ENCODE peak calls at places on chromosomes 4 and X, in eight cellular contexts. Q is mesenchymal stem cell, O is DND-41, C is colonic mucosa, T is GM23248, F is mammary epithelial cell, J is fibroblast of lung, M is astrocyte. G is an unnamed sample.

GRCh38 chr4:84967292-84967651 is 782 bp upstream of the WDFY3 start:
- DNase-seq in Q (peak; percentile 54), O (no peak), C (peak; percentile 28), T (peak; percentile 70), F (no peak), J (peak; percentile 53), M (peak; percentile 37), G (peak; percentile 70)

GRCh38 chrX:71217298-71217697 is 5.7 kb upstream of the GJB1 start:
- DNase-seq in Q (no peak), O (no peak), C (no peak), T (no peak), F (no peak), J (no peak), M (no peak), G (no peak)

GRCh38 chr4:133775881-133776280 is 425.7 kb downstream of the PABPC4L start:
- DNase-seq in Q (no peak), O (no peak), C (no peak), T (peak; percentile 42), F (peak; percentile 19), J (peak; percentile 28), M (peak; percentile 60), G (peak; percentile 24)

GRCh38 chr4:82614868-82615449 is 53.2 kb upstream of the TMEM150C start:
- DNase-seq in Q (no peak), O (no peak), C (no peak), T (peak; percentile 6), F (no peak), J (peak; percentile 9), M (no peak), G (no peak)

GRCh38 chr4:125666635-125667034 is 351.9 kb downstream of the FAT4 start:
- DNase-seq in Q (no peak), O (no peak), C (no peak), T (no peak), F (no peak), J (no peak), M (no peak), G (peak; percentile 15)

GRCh38 chr4:42953316-42953715 is 60.8 kb downstream of the GRXCR1 start:
- DNase-seq in Q (no peak), O (no peak), C (no peak), T (no peak), F (no peak), J (no peak), M (no peak), G (no peak)

GRCh38 chr4:3629665-3630064 is 97.4 kb upstream of the LRPAP1 start:
- DNase-seq in Q (no peak), O (no peak), C (no peak), T (no peak), F (no peak), J (no peak), M (no peak), G (no peak)

GRCh38 chr4:1763550-1764080 is 29.5 kb upstream of the FGFR3 start:
- DNase-seq in Q (peak; percentile 55), O (no peak), C (peak; percentile 39), T (peak; percentile 81), F (no peak), J (peak; percentile 51), M (no peak), G (peak; percentile 69)

GRCh38 chr4:161454860-161455259 is 708.9 kb downstream of the FSTL5 start:
- DNase-seq in Q (no peak), O (no peak), C (no peak), T (no peak), F (no peak), J (no peak), M (no peak), G (no peak)

GRCh38 chr4:71772592-71772991 is 11.3 kb downstream of the GC start:
- DNase-seq in Q (no peak), O (no peak), C (no peak), T (no peak), F (no peak), J (no peak), M (no peak), G (no peak)

GRCh38 chr4:113979157-113979972 is at the start of gene ARSJ:
- DNase-seq in Q (peak; percentile 92), O (no peak), C (peak; percentile 63), T (peak; percentile 91), F (peak; percentile 82), J (peak; percentile 81), M (peak; percentile 75), G (peak; percentile 87)

GRCh38 chrX:140141444-140142029 is 176.2 kb upstream of the CXorf66 start:
- DNase-seq in Q (peak; percentile 9), O (peak; percentile 17), C (peak; percentile 26), T (peak; percentile 41), F (peak; percentile 8), J (peak; percentile 28), M (no peak), G (peak; percentile 58)

GRCh38 chr4:109472343-109472761 is 38.7 kb downstream of the SEC24B start:
- DNase-seq in Q (peak; percentile 81), O (no peak), C (no peak), T (peak; percentile 78), F (peak; percentile 91), J (peak; percentile 70), M (peak; percentile 88), G (peak; percentile 47)

GRCh38 chr4:158458271-158458895 is 63.3 kb upstream of the RXFP1 start:
- DNase-seq in Q (no peak), O (no peak), C (no peak), T (no peak), F (peak; percentile 90), J (no peak), M (no peak), G (no peak)

GRCh38 chr4:151400343-151400742 is 8.6 kb upstream of the FHIP1A start:
- DNase-seq in Q (no peak), O (no peak), C (no peak), T (no peak), F (no peak), J (no peak), M (no peak), G (no peak)

GRCh38 chrX:80431502-80431832 is 11.2 kb downstream of the TENT5D start:
- DNase-seq in Q (no peak), O (no peak), C (no peak), T (no peak), F (no peak), J (no peak), M (no peak), G (no peak)

GRCh38 chr4:110527156-110527555 is 51.2 kb downstream of the ENPEP start:
- DNase-seq in Q (no peak), O (peak; percentile 90), C (no peak), T (no peak), F (no peak), J (no peak), M (no peak), G (no peak)

GRCh38 chrX:47482512-47483309 is at the start of gene ZNF41:
- DNase-seq in Q (peak; percentile 83), O (peak; percentile 78), C (peak; percentile 74), T (peak; percentile 85), F (peak; percentile 86), J (peak; percentile 77), M (peak; percentile 72), G (peak; percentile 84)

GRCh38 chr4:103934178-103934789 is 214.5 kb upstream of the TACR3 start:
- DNase-seq in Q (peak; percentile 47), O (peak; percentile 7), C (no peak), T (peak; percentile 59), F (peak; percentile 25), J (peak; percentile 55), M (peak; percentile 11), G (peak; percentile 76)

GRCh38 chr4:113901994-113902787 is 77.3 kb downstream of the ARSJ start:
- DNase-seq in Q (no peak), O (peak; percentile 41), C (peak; percentile 79), T (no peak), F (no peak), J (no peak), M (no peak), G (no peak)

GRCh38 chr4:146343199-146343598 is 128.9 kb downstream of the REELD1 start:
- DNase-seq in Q (no peak), O (no peak), C (no peak), T (no peak), F (no peak), J (no peak), M (no peak), G (no peak)

GRCh38 chr4:147481577-147482109 is 746 bp downstream of the EDNRA start:
- DNase-seq in Q (peak; percentile 46), O (no peak), C (no peak), T (peak; percentile 44), F (no peak), J (peak; percentile 45), M (peak; percentile 31), G (peak; percentile 61)
- H3K4me1 ChIP-seq in Q (peaks cover 6% of the 10 kb centered on the region), O (no peaks in the 10 kb centered on the region), C (no peaks in the 10 kb centered on the region), T (peaks cover 7% of the 10 kb centered on the region), F (peaks cover 33% of the 10 kb centered on the region), J (peaks cover 11% of the 10 kb centered on the region), M (peaks cover 25% of the 10 kb centered on the region), G (peaks cover 26% of the 10 kb centered on the region)

DNA sequence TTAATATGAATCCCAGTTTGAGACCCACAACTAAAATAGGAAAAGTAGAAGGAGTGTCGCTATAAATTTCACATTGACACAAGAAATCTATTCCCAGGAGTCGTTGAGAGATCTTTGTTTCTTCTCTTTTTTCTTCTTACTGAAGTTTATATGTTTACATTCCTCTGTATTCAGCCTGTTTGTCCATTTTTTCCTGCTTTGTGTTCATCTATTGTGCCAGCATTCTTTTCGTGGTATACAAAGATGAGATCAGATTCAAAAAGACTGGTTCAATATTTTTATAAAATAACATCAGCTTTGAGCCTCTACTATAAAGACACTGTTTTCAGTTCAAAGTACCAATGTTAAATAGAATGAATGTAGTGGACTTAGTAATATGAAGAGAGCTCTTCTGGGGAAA is 95.4 kb upstream of the MYOZ2 start:
- DNase-seq in Q (no peak), O (no peak), C (no peak), T (peak; percentile 46), F (no peak), J (no peak), M (peak; percentile 18), G (peak; percentile 67)
- H3K9ac ChIP-seq in Q (peak overlapping the region; percentile 75), O (no peak overlapping the region), C (no peak overlapping the region), T (peak overlapping the region; percentile 61), F (no peak overlapping the region), J (peak overlapping the region; percentile 33), M (peak overlapping the region; percentile 77), G (peak overlapping the region; percentile 86)

GRCh38 chrX:129524250-129524850 is 1.1 kb upstream of the SMARCA1 start:
- DNase-seq in Q (no peak), O (no peak), C (no peak), T (no peak), F (no peak), J (no peak), M (no peak), G (peak; percentile 23)
- H3K4me3 ChIP-seq in Q (no peak overlapping the region), O (no peak overlapping the region), C (no peak overlapping the region), T (no peak overlapping the region), F (no peak overlapping the region), J (no peak overlapping the region), M (peak overlapping the region; percentile 57), G (no peak overlapping the region)

DNA sequence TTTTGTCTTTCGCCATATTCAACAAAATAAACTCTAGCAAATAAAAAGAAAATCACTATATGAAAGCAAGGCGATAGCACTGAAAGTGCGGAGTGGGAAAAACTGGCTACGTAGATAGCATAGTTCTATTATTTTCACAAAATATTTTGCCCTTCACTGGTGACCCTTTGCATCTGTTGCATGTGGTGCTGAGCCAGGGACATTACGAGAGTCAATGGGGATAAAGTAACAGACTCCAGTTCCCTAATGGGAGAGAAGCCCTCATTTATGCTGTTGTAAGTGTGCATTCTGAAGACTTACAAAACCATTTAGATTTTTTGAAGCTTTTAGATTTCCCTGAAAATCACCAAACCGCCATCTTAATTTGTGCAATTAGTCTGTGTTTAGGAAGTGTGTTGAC is 501.6 kb downstream of the PPARGC1A start:
- DNase-seq in Q (no peak), O (no peak), C (no peak), T (no peak), F (no peak), J (no peak), M (no peak), G (no peak)
- H3K4me1 ChIP-seq in Q (no peaks in the 10 kb centered on the region), O (no peaks in the 10 kb centered on the region), C (no peaks in the 10 kb centered on the region), T (no peaks in the 10 kb centered on the region), F (no peaks in the 10 kb centered on the region), J (no peaks in the 10 kb centered on the region), M (peaks cover 6% of the 10 kb centered on the region), G (peaks cover 7% of the 10 kb centered on the region)

GRCh38 chrX:115940888-115941332 is 229.6 kb upstream of the AGTR2 start:
- DNase-seq in Q (peak; percentile 1), O (no peak), C (peak; percentile 88), T (peak; percentile 2), F (peak; percentile 74), J (peak; percentile 0), M (no peak), G (peak; percentile 38)
- H3K9ac ChIP-seq in Q (no peak overlapping the region), O (no peak overlapping the region), C (no peak overlapping the region), T (no peak overlapping the region), F (no peak overlapping the region), J (no peak overlapping the region), M (no peak overlapping the region), G (no peak overlapping the region)

G was measured in adipocyte.